ENCODE peak calls at places on chromosomes 4 and X, in nine cellular contexts. I, X, R, Y, Q, H, K, U and P are unnamed samples.
A peak's percentile ranks its signal among the peaks of the same experiment; 100 is the strongest.

GRCh38 chrX:118603981-118604380 is 108.4 kb downstream of the DOCK11 start:
- DNase-seq in I (no peak), X (peak; percentile 56), R (peak; percentile 77), Y (peak; percentile 45), Q (peak; percentile 20), H (peak; percentile 21), K (no peak), U (peak; percentile 45), P (peak; percentile 50)

GRCh38 chr4:152138451-152138850 is 377.6 kb upstream of the GATB start:
- DNase-seq in I (no peak), X (no peak), R (no peak), Y (no peak), Q (no peak), H (no peak), K (no peak), U (no peak), P (no peak)

GRCh38 chrX:19889582-19890342 is 2.4 kb upstream of the SH3KBP1 start:
- DNase-seq in I (peak; percentile 0), X (peak; percentile 72), R (peak; percentile 46), Y (no peak), Q (no peak), H (no peak), K (peak; percentile 33), U (no peak), P (no peak)

GRCh38 chr4:126603210-126603609 is 1029.5 kb upstream of the INTU start:
- DNase-seq in I (no peak), X (no peak), R (no peak), Y (no peak), Q (no peak), H (no peak), K (no peak), U (no peak), P (no peak)

GRCh38 chr4:147355849-147356248 is 125.0 kb upstream of the EDNRA start:
- DNase-seq in I (no peak), X (no peak), R (no peak), Y (no peak), Q (no peak), H (no peak), K (no peak), U (no peak), P (no peak)

GRCh38 chr4:51906167-51906647 is 63.3 kb downstream of the DCUN1D4 start:
- DNase-seq in I (no peak), X (no peak), R (no peak), Y (no peak), Q (peak; percentile 8), H (no peak), K (no peak), U (no peak), P (no peak)

GRCh38 chrX:67544281-67544680 is 460 bp downstream of the AR start:
- DNase-seq in I (no peak), X (no peak), R (peak; percentile 31), Y (no peak), Q (no peak), H (no peak), K (no peak), U (no peak), P (peak; percentile 55)

GRCh38 chr4:90546114-90546513 is 418.9 kb downstream of the CCSER1 start:
- DNase-seq in I (no peak), X (no peak), R (no peak), Y (no peak), Q (no peak), H (no peak), K (no peak), U (no peak), P (no peak)

GRCh38 chr4:25291158-25291733 is 21.3 kb upstream of the ZCCHC4 start:
- DNase-seq in I (no peak), X (no peak), R (no peak), Y (no peak), Q (no peak), H (no peak), K (no peak), U (no peak), P (no peak)

GRCh38 chr4:126784966-126785580 is 847.7 kb upstream of the INTU start:
- DNase-seq in I (no peak), X (no peak), R (peak; percentile 19), Y (no peak), Q (no peak), H (no peak), K (no peak), U (no peak), P (no peak)

GRCh38 chr4:4968161-4968757 is 51.0 kb downstream of the CYTL1 start:
- DNase-seq in I (no peak), X (no peak), R (no peak), Y (no peak), Q (no peak), H (no peak), K (no peak), U (no peak), P (no peak)

GRCh38 chrX:154472685-154473632 is 6.1 kb downstream of the LAGE3 start:
- DNase-seq in I (no peak), X (no peak), R (no peak), Y (no peak), Q (no peak), H (no peak), K (no peak), U (no peak), P (no peak)

GRCh38 chr4:104693601-104694201 is 199.0 kb upstream of the CXXC4 start:
- DNase-seq in I (no peak), X (peak; percentile 12), R (no peak), Y (no peak), Q (peak; percentile 7), H (no peak), K (no peak), U (no peak), P (no peak)

GRCh38 chrX:49041683-49042529 is 1.3 kb downstream of the TFE3 start:
- DNase-seq in I (no peak), X (peak; percentile 10), R (peak; percentile 71), Y (no peak), Q (no peak), H (no peak), K (no peak), U (no peak), P (no peak)

GRCh38 chr4:139556071-139556734 is at the start of gene SETD7:
- DNase-seq in I (peak; percentile 1), X (peak; percentile 79), R (peak; percentile 94), Y (peak; percentile 23), Q (peak; percentile 68), H (peak; percentile 75), K (peak; percentile 50), U (peak; percentile 76), P (peak; percentile 84)

GRCh38 chr4:94523617-94524016 is 71.9 kb downstream of the PDLIM5 start:
- DNase-seq in I (no peak), X (no peak), R (no peak), Y (no peak), Q (no peak), H (no peak), K (no peak), U (no peak), P (no peak)

GRCh38 chr4:150212927-150213326 is 134.7 kb downstream of the DCLK2 start:
- DNase-seq in I (no peak), X (no peak), R (no peak), Y (no peak), Q (no peak), H (no peak), K (no peak), U (peak; percentile 36), P (no peak)

GRCh38 chr4:6692806-6693205 is 872 bp upstream of the S100P start:
- DNase-seq in I (no peak), X (no peak), R (peak; percentile 56), Y (no peak), Q (no peak), H (no peak), K (no peak), U (no peak), P (no peak)